ENCODE peak calls at places on chromosomes 16 and 17, in four cellular contexts. F is suprapubic skin, B is IMR-90, V is GM12892. D is an unnamed sample.

GRCh38 chr17:4870850-4871249 is 28.5 kb upstream of the C17orf107 start:
- DNase-seq in B (no peak), V (no peak), F (no peak), D (no peak)

GRCh38 chr17:4440690-4441686 is 7.2 kb downstream of the SPNS3 start:
- DNase-seq in B (no peak), F (no peak), V (no peak), D (no peak)

GRCh38 chr16:63530208-63530607 is 1494.0 kb upstream of the CDH8 start:
- DNase-seq in V (no peak), B (no peak), F (no peak), D (no peak)

GRCh38 chr16:7398536-7398935 is 65.9 kb downstream of the RBFOX1 start:
- DNase-seq in B (no peak), F (no peak), V (no peak), D (no peak)

GRCh38 chr16:81544261-81544660 is 99.7 kb downstream of the CMIP start:
- DNase-seq in F (no peak), V (no peak), B (no peak), D (no peak)

GRCh38 chr16:75044800-75045361 is 46.1 kb downstream of the ZNRF1 start:
- DNase-seq in F (no peak), B (no peak), V (no peak), D (no peak)

GRCh38 chr16:3076577-3076976 is 11.1 kb downstream of the IL32 start:
- DNase-seq in F (no peak), V (no peak), B (no peak), D (no peak)

GRCh38 chr17:74085434-74085833 is 118.0 kb upstream of the RPL38 start:
- DNase-seq in F (no peak), B (no peak), V (no peak), D (no peak)

GRCh38 chr16:67481561-67482259 is 753 bp upstream of the ATP6V0D1 start:
- DNase-seq in B (peak), F (no peak), V (no peak), D (no peak)

GRCh38 chr17:62804822-62805221 is 3.3 kb downstream of the MARCHF10 start:
- DNase-seq in B (peak), F (no peak), V (no peak), D (no peak)

GRCh38 chr17:6163632-6164319 is 93.6 kb downstream of the WSCD1 start:
- DNase-seq in V (no peak), F (no peak), B (no peak), D (no peak)

GRCh38 chr17:29357821-29358232 is 32.3 kb upstream of the TAOK1 start:
- DNase-seq in F (no peak), V (no peak), B (peak), D (no peak)

GRCh38 chr17:27531469-27531948 is 75.3 kb downstream of the KSR1 start:
- DNase-seq in V (no peak), F (no peak), B (no peak), D (no peak)

GRCh38 chr16:69123894-69124293 is 8.5 kb downstream of the CHTF8 start:
- DNase-seq in B (peak), V (no peak), F (peak), D (no peak)

GRCh38 chr16:4089811-4090293 is 26.4 kb downstream of the ADCY9 start:
- DNase-seq in B (no peak), F (peak), V (no peak), D (no peak)

GRCh38 chr16:27324851-27325301 is 11.1 kb downstream of the IL4R start:
- DNase-seq in V (no peak), F (peak), B (no peak), D (no peak)

GRCh38 chr16:68088130-68088972 is 3.2 kb downstream of the NFATC3 start:
- DNase-seq in F (no peak), B (no peak), V (no peak), D (no peak)

GRCh38 chr16:28321700-28322411 is 29.5 kb downstream of the SBK1 start:
- DNase-seq in V (peak), B (peak), F (no peak), D (no peak)

GRCh38 chr17:4980644-4981216 is 6.7 kb downstream of the CAMTA2 start:
- DNase-seq in F (no peak), B (peak), V (peak), D (no peak)

GRCh38 chr17:48002208-48002919 is 31.5 kb downstream of the CDK5RAP3 start:
- DNase-seq in F (no peak), B (peak), V (no peak), D (no peak)

GRCh38 chr17:46732754-46733398 is 85.6 kb downstream of the WNT3 start:
- DNase-seq in B (no peak), V (no peak), F (no peak), D (no peak)

GRCh38 chr17:68437979-68438877 is 19.1 kb downstream of the WIPI1 start:
- DNase-seq in F (peak), B (peak), V (peak), D (no peak)

GRCh38 chr16:75225678-75226515 is 7.1 kb downstream of the CTRB1 start:
- DNase-seq in V (no peak), F (no peak), B (no peak), D (no peak)

GRCh38 chr17:38982858-38983746 is 15.9 kb upstream of the FBXO47 start:
- DNase-seq in F (no peak), B (peak), V (no peak), D (no peak)

GRCh38 chr16:86984975-86985655 is 332.1 kb downstream of the C16orf95 start:
- DNase-seq in F (no peak), B (no peak), V (no peak), D (no peak)

GRCh38 chr16:54370653-54371052 is 84.1 kb upstream of the IRX3 start:
- DNase-seq in V (no peak), B (no peak), F (peak), D (no peak)

GRCh38 chr16:67163164-67163902 is 1.2 kb upstream of the HSF4 start:
- DNase-seq in F (no peak), V (no peak), B (peak), D (no peak)

GRCh38 chr16:12719972-12720371 is 83.7 kb downstream of the CPPED1 start:
- DNase-seq in F (no peak), V (no peak), B (no peak), D (no peak)

GRCh38 chr16:2194852-2195315 is 1.5 kb downstream of the CASKIN1 start:
- DNase-seq in V (peak), B (peak), F (no peak), D (no peak)

GRCh38 chr17:16425698-16426659 is 10.6 kb downstream of the TRPV2 start:
- DNase-seq in B (no peak), V (no peak), F (no peak), D (no peak)

GRCh38 chr17:4444782-4445473 is 11.2 kb downstream of the SPNS3 start:
- DNase-seq in B (no peak), F (no peak), V (no peak), D (no peak)

GRCh38 chr16:47461598-47462266 is 601 bp downstream of the PHKB start:
- DNase-seq in V (no peak), F (no peak), B (peak), D (no peak)

GRCh38 chr16:50065624-50066481 is at the start of gene HEATR3:
- DNase-seq in B (peak), V (peak), F (peak), D (peak)
- TF ChIP-seq POLR2A in B (peak), V (peak), F (no peak), D (no peak)

GRCh38 chr17:81514735-81515529 is 2.3 kb upstream of the ACTG1 start:
- DNase-seq in V (no peak), F (no peak), B (peak), D (no peak)
- TF ChIP-seq POLR2A in V (peak), F (no peak), B (no peak), D (peak)

GRCh38 chr16:970766-971581 is at the start of gene LMF1:
- DNase-seq in V (peak), F (peak), B (peak), D (peak)
- TF ChIP-seq POLR2A in V (peak), F (peak), B (peak), D (no peak)

DNA sequence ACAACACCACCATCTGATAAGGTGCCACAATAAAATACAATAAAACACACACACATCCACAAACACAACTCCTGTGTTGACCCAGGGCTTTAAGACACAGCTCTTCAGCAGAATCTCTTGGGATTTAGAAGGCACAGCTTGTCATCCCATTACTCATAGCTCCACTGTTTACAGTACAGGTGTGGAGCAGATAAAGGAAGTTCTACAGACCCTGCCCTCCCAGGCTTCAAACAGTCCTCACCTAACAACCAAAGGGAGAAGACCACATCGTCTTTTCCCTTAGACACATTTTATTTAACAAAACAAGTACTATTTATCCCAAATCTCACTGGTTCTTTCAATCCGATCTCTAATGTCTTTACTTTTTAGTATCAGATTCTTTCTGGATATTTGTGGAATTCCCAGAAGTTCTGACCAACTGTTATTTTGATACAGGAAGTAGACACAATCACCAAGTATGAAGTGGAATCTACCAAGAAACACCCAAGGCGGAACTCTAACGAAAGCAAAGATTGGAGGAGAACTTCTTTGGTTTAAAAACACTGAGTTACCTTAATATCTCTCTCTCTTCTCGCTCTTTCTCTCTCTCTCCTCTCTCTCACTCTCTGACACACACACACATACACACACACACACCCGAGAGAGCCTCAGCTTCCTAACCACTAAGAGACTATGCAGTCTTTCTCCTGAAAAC is 46.1 kb downstream of the CYTH1 start:
- DNase-seq in B (no peak), F (no peak), V (no peak), D (no peak)
- TF ChIP-seq POLR2A in B (no peak), F (no peak), V (no peak), D (no peak)

GRCh38 chr16:50946606-50947005 is 204.5 kb downstream of the SALL1 start:
- DNase-seq in B (no peak), V (no peak), F (no peak), D (no peak)

GRCh38 chr16:50947826-50948225 is 203.2 kb downstream of the SALL1 start:
- DNase-seq in F (no peak), V (no peak), B (no peak), D (no peak)

GRCh38 chr16:50946098-50946497 is 204.2 kb downstream of the CYLD start:
- DNase-seq in F (no peak), B (no peak), V (no peak), D (no peak)

GRCh38 chr16:50950955-50951354 is 200.1 kb downstream of the SALL1 start:
- DNase-seq in V (no peak), F (no peak), B (no peak), D (no peak)

GRCh38 chr16:50948268-50948667 is 202.8 kb downstream of the SALL1 start:
- DNase-seq in V (no peak), B (no peak), F (no peak), D (no peak)
- TF ChIP-seq POLR2A in V (no peak), B (no peak), F (no peak), D (no peak)

GRCh38 chr17:50830994-50831393 is 4.4 kb upstream of the WFIKKN2 start:
- DNase-seq in V (no peak), B (no peak), F (no peak), D (no peak)
- TF ChIP-seq POLR2A in V (no peak), B (no peak), F (no peak), D (no peak)

DNA sequence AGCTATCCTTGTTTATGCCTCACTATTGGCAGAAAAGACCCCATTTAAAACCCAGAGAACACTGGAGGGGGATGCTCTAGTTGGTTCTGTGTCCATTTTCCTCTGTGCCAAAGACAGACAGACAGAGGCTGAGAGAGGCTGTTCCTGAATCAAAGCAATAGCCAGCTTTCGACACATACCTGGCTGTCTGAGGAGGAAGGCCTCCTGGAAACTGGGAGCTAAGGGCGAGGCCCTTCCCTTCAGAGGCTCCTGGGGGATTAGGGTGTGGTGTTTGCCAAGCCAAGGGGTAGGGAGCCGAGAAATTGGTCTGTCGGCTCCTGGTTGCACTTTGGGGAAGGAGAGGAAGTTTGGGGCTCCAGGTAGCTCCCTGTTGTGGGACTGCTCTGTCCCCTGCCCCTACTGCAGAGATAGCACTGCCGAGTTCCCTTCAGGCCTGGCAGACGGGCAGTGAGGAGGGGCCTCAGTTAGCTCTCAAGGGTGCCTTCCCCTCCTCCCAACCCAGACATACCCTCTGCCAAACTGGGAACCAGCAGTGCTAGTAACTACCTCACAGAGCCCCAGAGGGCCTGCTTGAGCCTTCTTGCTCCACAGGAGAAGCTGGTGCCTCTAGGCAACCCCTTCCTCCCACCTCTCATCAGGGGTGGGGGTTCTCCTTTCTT is 56.1 kb downstream of the IGF2BP1 start:
- DNase-seq in V (no peak), B (no peak), F (no peak), D (no peak)
- TF ChIP-seq POLR2A in V (no peak), B (no peak), F (no peak), D (no peak)

DNA sequence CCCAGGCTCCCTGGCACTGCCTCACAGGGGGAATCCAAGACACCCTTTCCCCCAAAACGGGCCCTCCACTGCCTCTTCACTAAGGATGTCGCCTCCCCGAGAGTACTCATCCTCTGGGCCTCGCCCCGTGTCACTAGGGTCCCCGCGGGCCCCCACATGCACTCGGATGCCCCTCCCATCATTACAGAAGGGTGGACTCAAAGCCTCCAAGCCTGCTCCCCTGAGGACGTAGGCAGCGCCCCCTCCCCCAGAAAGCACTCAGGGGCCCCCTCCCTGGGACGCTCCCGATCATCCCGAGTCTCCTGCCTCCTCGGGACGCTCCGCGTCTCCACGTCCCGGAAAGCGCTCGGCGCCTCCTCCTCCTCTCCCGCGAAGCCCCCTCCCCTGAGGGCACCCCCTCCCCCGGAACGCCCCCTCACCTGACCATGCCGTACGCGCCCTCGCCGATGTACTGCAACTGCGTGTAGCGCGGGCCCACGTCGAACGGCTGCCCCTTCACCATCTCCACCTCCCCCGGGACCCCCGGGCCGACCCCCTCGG is 329 bp downstream of the MAPK3 start:
- DNase-seq in V (no peak), F (no peak), B (no peak), D (no peak)
- TF ChIP-seq POLR2A in V (no peak), F (no peak), B (no peak), D (no peak)

DNA sequence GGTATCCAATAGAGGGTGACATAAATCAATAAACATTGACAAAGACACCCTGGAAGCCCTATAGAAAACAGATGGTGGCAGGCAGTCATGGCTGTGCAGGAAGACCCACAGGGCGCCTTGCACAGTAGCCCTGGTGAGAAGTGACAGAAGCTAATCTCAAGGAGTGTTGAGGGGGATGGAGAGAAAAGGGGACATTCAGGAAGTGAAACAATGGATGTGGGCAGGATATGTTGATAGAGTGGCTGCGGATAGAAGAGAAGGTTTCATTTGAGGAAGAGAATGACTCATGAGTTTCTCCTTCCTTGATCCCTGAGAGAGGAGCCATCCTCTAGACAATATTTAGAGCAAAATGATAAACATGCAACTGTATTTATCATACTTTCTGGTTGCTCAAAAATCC is 468.8 kb upstream of the HSBP1 start:
- DNase-seq in B (peak), F (no peak), V (no peak), D (no peak)
- TF ChIP-seq POLR2A in B (no peak), F (no peak), V (no peak), D (no peak)

D was measured in esophagus muscularis mucosa.